ENCODE peak calls at places on chromosomes 5 and 9, in ten cellular contexts. U, T, J, Y, N, V, K, O, C and B are unnamed samples.

GRCh38 chr5:180050106-180050929 is 21.2 kb downstream of the RNF130 start:
- DNase-seq in C (no peak), O (no peak), Y (no peak), K (peak; percentile 27), T (no peak), N (no peak), U (no peak), V (no peak), J (peak; percentile 32), B (no peak)

GRCh38 chr5:56123531-56124243 is 109.4 kb downstream of the ANKRD55 start:
- DNase-seq in O (peak; percentile 89), K (peak; percentile 34), N (peak; percentile 62), U (peak; percentile 78), Y (no peak), J (peak; percentile 27), V (peak; percentile 83), T (peak; percentile 41), C (peak; percentile 59), B (no peak)

GRCh38 chr5:126965061-126965475 is 65.3 kb downstream of the MARCHF3 start:
- DNase-seq in T (no peak), K (no peak), V (no peak), C (no peak), U (peak; percentile 86), Y (no peak), N (no peak), J (no peak), O (no peak), B (no peak)

GRCh38 chr5:5649641-5650040 is 227.2 kb downstream of the ICE1 start:
- DNase-seq in J (no peak), U (no peak), V (no peak), O (no peak), K (no peak), T (no peak), Y (no peak), N (no peak), C (no peak), B (no peak)

GRCh38 chr9:14221558-14221957 is 92.4 kb downstream of the NFIB start:
- DNase-seq in K (no peak), N (no peak), T (no peak), O (no peak), J (no peak), Y (no peak), V (no peak), C (no peak), U (peak; percentile 70), B (no peak)

GRCh38 chr5:1772634-1773033 is 27.0 kb downstream of the MRPL36 start:
- DNase-seq in O (peak; percentile 38), J (no peak), U (peak; percentile 36), Y (peak; percentile 65), V (no peak), N (no peak), K (no peak), C (no peak), T (no peak), B (no peak)

GRCh38 chr9:125407432-125407973 is 145.9 kb downstream of the GAPVD1 start:
- DNase-seq in U (no peak), T (no peak), C (no peak), O (no peak), V (no peak), J (no peak), Y (no peak), K (no peak), N (no peak), B (no peak)

GRCh38 chr9:967851-968641 is 8.4 kb upstream of the DMRT3 start:
- DNase-seq in K (no peak), J (no peak), T (no peak), Y (no peak), O (no peak), N (no peak), U (no peak), V (no peak), C (peak; percentile 21), B (no peak)

GRCh38 chr5:94505327-94506080 is 112.9 kb downstream of the KIAA0825 start:
- DNase-seq in T (no peak), C (no peak), K (no peak), Y (no peak), U (no peak), J (no peak), O (no peak), N (no peak), V (no peak), B (no peak)

GRCh38 chr5:172776235-172776594 is 5.2 kb upstream of the DUSP1 start:
- DNase-seq in K (no peak), C (no peak), Y (peak; percentile 78), O (peak; percentile 20), J (no peak), N (no peak), U (no peak), V (no peak), T (no peak), B (no peak)

GRCh38 chr9:137045294-137046093 is 483 bp downstream of the NPDC1 start:
- DNase-seq in U (no peak), K (peak; percentile 47), Y (no peak), T (no peak), N (no peak), J (peak; percentile 67), V (no peak), C (no peak), O (peak; percentile 55), B (no peak)

GRCh38 chr9:4620046-4620765 is 41.9 kb upstream of the PLPP6 start:
- DNase-seq in N (no peak), K (no peak), Y (no peak), O (no peak), V (no peak), J (no peak), T (no peak), C (no peak), U (peak; percentile 16), B (no peak)

GRCh38 chr5:144275329-144275728 is 104.7 kb downstream of the KCTD16 start:
- DNase-seq in U (no peak), Y (no peak), V (no peak), K (no peak), O (no peak), T (no peak), C (no peak), J (no peak), N (no peak), B (no peak)

GRCh38 chr5:128536229-128536860 is 1.7 kb downstream of the FBN2 start:
- DNase-seq in T (no peak), J (no peak), Y (no peak), O (peak; percentile 26), N (peak; percentile 14), K (no peak), C (no peak), U (no peak), V (no peak), B (peak; percentile 0)
- H3K4me3 ChIP-seq in T (peak overlapping the region; percentile 64), J (no peak overlapping the region), Y (peak overlapping the region; percentile 39), O (peak overlapping the region; percentile 91), N (peak overlapping the region; percentile 76), K (peak overlapping the region; percentile 31), C (no peak overlapping the region), U (peak overlapping the region; percentile 97), V (peak overlapping the region; percentile 51), B (peak overlapping the region; percentile 52)

DNA sequence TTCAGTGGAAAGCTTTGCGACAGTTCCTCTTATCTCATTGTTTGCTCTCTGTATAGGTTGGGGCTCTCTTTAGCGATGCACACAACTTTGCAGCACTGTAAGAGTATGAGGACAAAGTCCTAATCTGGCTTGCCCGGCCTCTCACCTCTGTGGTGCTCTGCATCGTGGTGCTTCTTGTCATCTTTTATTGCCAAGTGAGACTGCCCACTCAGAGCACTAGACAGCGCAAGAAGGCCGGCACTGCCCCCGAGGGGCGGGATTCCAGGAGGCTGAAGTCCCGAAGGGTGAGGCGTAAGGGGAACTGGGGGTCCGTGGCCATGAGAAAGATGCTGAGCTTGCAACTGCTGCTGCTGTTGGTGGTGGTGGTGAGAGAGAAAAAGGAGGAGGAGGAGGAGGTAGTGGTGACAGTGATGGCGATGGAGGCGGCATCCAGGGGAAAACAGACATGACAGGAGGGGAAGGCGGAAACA is 55.4 kb downstream of the TLE1 start:
- DNase-seq in O (peak; percentile 80), N (no peak), T (no peak), K (peak; percentile 29), U (no peak), J (peak; percentile 44), V (no peak), Y (no peak), C (no peak), B (no peak)
- TF ChIP-seq CTCF in O (no peak), N (no peak), T (no peak), K (no peak), U (no peak), J (no peak), V (no peak), Y (no peak), C (no peak), B (no peak)

GRCh38 chr5:142319105-142319504 is 5.7 kb downstream of the SPRY4 start:
- DNase-seq in J (no peak), O (no peak), N (no peak), C (no peak), V (no peak), Y (no peak), T (no peak), U (no peak), K (no peak), B (no peak)
- H3K36me3 ChIP-seq in J (no peaks in the 10 kb centered on the region), O (no peaks in the 10 kb centered on the region), N (no peaks in the 10 kb centered on the region), C (no peaks in the 10 kb centered on the region), V (no peaks in the 10 kb centered on the region), Y (no peaks in the 10 kb centered on the region), T (no peaks in the 10 kb centered on the region), U (peaks cover 7% of the 10 kb centered on the region), K (no peaks in the 10 kb centered on the region), B (no peaks in the 10 kb centered on the region)

GRCh38 chr5:76503929-76504328 is 100.8 kb downstream of the IQGAP2 start:
- DNase-seq in J (no peak), O (no peak), N (no peak), V (no peak), Y (no peak), U (no peak), C (no peak), K (no peak), T (no peak), B (no peak)

GRCh38 chr5:76500633-76501393 is 97.7 kb downstream of the IQGAP2 start:
- DNase-seq in O (no peak), Y (no peak), C (no peak), U (no peak), N (no peak), K (no peak), J (no peak), T (no peak), V (peak; percentile 58), B (no peak)

GRCh38 chr5:76498328-76498727 is 95.2 kb downstream of the IQGAP2 start:
- DNase-seq in J (no peak), N (no peak), T (no peak), O (no peak), K (no peak), Y (no peak), C (no peak), U (no peak), V (no peak), B (no peak)

GRCh38 chr5:76495870-76496269 is 92.8 kb downstream of the IQGAP2 start:
- DNase-seq in C (no peak), V (no peak), T (no peak), N (no peak), Y (no peak), K (no peak), U (no peak), O (no peak), J (no peak), B (no peak)

DNA sequence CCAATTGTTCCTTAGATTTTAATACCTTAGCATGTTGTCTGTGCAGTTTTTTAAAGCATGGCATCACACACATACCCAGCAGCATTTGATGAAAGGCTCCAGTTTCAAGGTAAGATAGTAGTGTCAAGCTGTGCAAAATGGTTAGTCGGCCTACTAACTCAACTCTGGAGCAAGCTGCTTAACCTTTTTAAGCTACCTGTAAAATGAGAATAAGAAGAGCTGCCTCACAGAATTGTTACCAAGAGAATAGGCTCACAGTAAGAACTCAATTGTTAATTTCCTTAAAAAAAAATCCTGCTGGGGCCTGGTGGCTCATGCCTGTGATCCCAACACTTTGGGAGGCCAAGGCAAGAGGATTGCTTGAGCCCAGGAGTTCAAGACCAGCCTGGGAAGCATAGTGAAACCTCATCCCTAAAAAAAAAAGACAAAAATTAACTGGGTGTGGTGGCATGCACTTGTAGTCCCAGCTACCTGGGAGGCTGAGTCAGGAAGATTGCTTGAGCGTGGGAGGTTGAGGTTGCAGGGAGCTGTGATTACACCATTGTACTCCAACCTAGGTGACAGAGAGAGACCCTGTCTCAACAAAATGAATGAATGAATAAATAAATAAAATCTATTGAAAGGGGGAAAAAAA is 96.6 kb downstream of the IQGAP2 start:
- DNase-seq in T (no peak), K (no peak), Y (no peak), N (no peak), V (no peak), J (no peak), U (no peak), O (no peak), C (no peak), B (no peak)
- H3K4me3 ChIP-seq in T (no peak overlapping the region), K (no peak overlapping the region), Y (no peak overlapping the region), N (no peak overlapping the region), V (no peak overlapping the region), J (no peak overlapping the region), U (no peak overlapping the region), O (no peak overlapping the region), C (no peak overlapping the region), B (no peak overlapping the region)